ENCODE peak calls at places on chromosomes 4 and X, in ten cellular contexts. L, X, K, H, G, D, I, P, M and E are unnamed samples.

GRCh38 chr4:6896035-6896434 is 13.6 kb upstream of the TBC1D14 start:
- DNase-seq in L (no peak), X (no peak), K (no peak), H (no peak), G (no peak), D (no peak), I (no peak), P (no peak), M (no peak), E (no peak)

GRCh38 chrX:12304261-12304660 is 166.0 kb downstream of the FRMPD4 start:
- DNase-seq in L (no peak), X (no peak), K (no peak), H (no peak), G (no peak), D (no peak), I (no peak), P (no peak), M (no peak), E (no peak)

GRCh38 chrX:118346258-118347094 is 570 bp downstream of the WDR44 start:
- DNase-seq in L (no peak), X (peak), K (peak), H (peak), G (peak), D (peak), I (peak), P (peak), M (peak), E (no peak)

GRCh38 chr4:80732010-80732409 is 298.5 kb upstream of the BMP3 start:
- DNase-seq in L (peak), X (no peak), K (no peak), H (no peak), G (peak), D (no peak), I (no peak), P (no peak), M (no peak), E (no peak)

GRCh38 chr4:151459380-151459779 is 50.4 kb downstream of the FHIP1A start:
- DNase-seq in L (no peak), X (no peak), K (peak), H (no peak), G (peak), D (no peak), I (no peak), P (no peak), M (no peak), E (peak)

GRCh38 chrX:21735038-21735752 is 22.7 kb downstream of the SMPX start:
- DNase-seq in L (peak), X (no peak), K (no peak), H (no peak), G (no peak), D (no peak), I (no peak), P (no peak), M (no peak), E (no peak)

GRCh38 chrX:70592091-70592490 is 147.5 kb downstream of the DLG3 start:
- DNase-seq in L (peak), X (peak), K (no peak), H (no peak), G (no peak), D (no peak), I (no peak), P (no peak), M (no peak), E (no peak)

GRCh38 chr4:142293536-142293935 is 552.6 kb downstream of the INPP4B start:
- DNase-seq in L (peak), X (no peak), K (no peak), H (no peak), G (no peak), D (no peak), I (no peak), P (no peak), M (no peak), E (no peak)

GRCh38 chr4:7805533-7806079 is 134.1 kb downstream of the AFAP1 start:
- DNase-seq in L (peak), X (no peak), K (no peak), H (no peak), G (no peak), D (no peak), I (no peak), P (no peak), M (peak), E (peak)

GRCh38 chrX:20267924-20268701 is 1.4 kb upstream of the RPS6KA3 start:
- DNase-seq in L (peak), X (no peak), K (peak), H (peak), G (no peak), D (no peak), I (no peak), P (no peak), M (peak), E (no peak)

GRCh38 chr4:54493862-54494261 is 163.9 kb upstream of the KIT start:
- DNase-seq in L (no peak), X (no peak), K (no peak), H (no peak), G (no peak), D (no peak), I (no peak), P (no peak), M (no peak), E (no peak)

GRCh38 chr4:127124919-127125318 is 507.8 kb upstream of the INTU start:
- DNase-seq in L (peak), X (no peak), K (no peak), H (no peak), G (peak), D (no peak), I (no peak), P (no peak), M (no peak), E (peak)

GRCh38 chr4:73573794-73574528 is 46.3 kb downstream of the RASSF6 start:
- DNase-seq in L (peak), X (peak), K (peak), H (no peak), G (peak), D (no peak), I (no peak), P (peak), M (peak), E (peak)

GRCh38 chrX:84322083-84322827 is 134.3 kb upstream of the RPS6KA6 start:
- DNase-seq in L (no peak), X (no peak), K (no peak), H (no peak), G (no peak), D (no peak), I (no peak), P (no peak), M (no peak), E (no peak)

GRCh38 chr4:137659431-137659830 is 127.1 kb upstream of the PCDH18 start:
- DNase-seq in L (peak), X (no peak), K (no peak), H (no peak), G (no peak), D (no peak), I (no peak), P (no peak), M (no peak), E (no peak)

GRCh38 chrX:9464435-9465371 is at the start of gene TBL1X:
- DNase-seq in L (peak), X (peak), K (peak), H (peak), G (no peak), D (peak), I (peak), P (no peak), M (peak), E (no peak)

GRCh38 chrX:15816453-15816838 is 26.2 kb downstream of the ZRSR2 start:
- DNase-seq in L (no peak), X (no peak), K (no peak), H (no peak), G (no peak), D (no peak), I (no peak), P (no peak), M (no peak), E (no peak)

GRCh38 chr4:94419956-94420355 is 31.8 kb upstream of the PDLIM5 start:
- DNase-seq in L (peak), X (no peak), K (no peak), H (no peak), G (peak), D (no peak), I (no peak), P (no peak), M (no peak), E (no peak)

GRCh38 chr4:7049295-7049694 is 6.1 kb downstream of the TADA2B start:
- DNase-seq in L (no peak), X (no peak), K (no peak), H (no peak), G (no peak), D (no peak), I (no peak), P (no peak), M (no peak), E (no peak)

GRCh38 chr4:157151711-157152110 is 68.8 kb upstream of the GRIA2 start:
- DNase-seq in L (peak), X (no peak), K (no peak), H (no peak), G (no peak), D (no peak), I (no peak), P (no peak), M (no peak), E (no peak)

GRCh38 chrX:73581002-73581628 is 18.1 kb downstream of the CHIC1 start:
- DNase-seq in L (no peak), X (no peak), K (no peak), H (no peak), G (peak), D (no peak), I (no peak), P (no peak), M (no peak), E (no peak)

GRCh38 chr4:138217567-138217966 is 24.6 kb downstream of the SLC7A11 start:
- DNase-seq in L (no peak), X (no peak), K (peak), H (no peak), G (no peak), D (no peak), I (no peak), P (no peak), M (no peak), E (no peak)

GRCh38 chr4:186728631-186729271 is 5.1 kb upstream of the FAT1 start:
- DNase-seq in L (peak), X (no peak), K (no peak), H (no peak), G (peak), D (no peak), I (no peak), P (no peak), M (no peak), E (no peak)

GRCh38 chr4:26806331-26806730 is 54.3 kb upstream of the STIM2 start:
- DNase-seq in L (peak), X (no peak), K (no peak), H (no peak), G (no peak), D (no peak), I (no peak), P (no peak), M (no peak), E (no peak)

GRCh38 chr4:7924163-7924562 is 15.5 kb downstream of the AFAP1 start:
- DNase-seq in L (peak), X (no peak), K (no peak), H (no peak), G (no peak), D (no peak), I (no peak), P (peak), M (no peak), E (peak)

GRCh38 chrX:136747003-136747986 is 33.4 kb downstream of the ARHGEF6 start:
- DNase-seq in L (no peak), X (no peak), K (no peak), H (no peak), G (no peak), D (no peak), I (no peak), P (no peak), M (no peak), E (no peak)

GRCh38 chrX:136209016-136209738 is 42.0 kb downstream of the MAP7D3 start:
- DNase-seq in L (peak), X (no peak), K (peak), H (peak), G (peak), D (no peak), I (peak), P (no peak), M (peak), E (peak)

GRCh38 chr4:7650606-7651400 is 216.1 kb upstream of the PSAPL1 start:
- DNase-seq in L (peak), X (no peak), K (peak), H (no peak), G (no peak), D (no peak), I (no peak), P (no peak), M (no peak), E (no peak)

GRCh38 chr4:117093581-117093980 is 8.2 kb upstream of the TRAM1L1 start:
- DNase-seq in L (no peak), X (no peak), K (no peak), H (no peak), G (no peak), D (no peak), I (no peak), P (no peak), M (no peak), E (no peak)

GRCh38 chrX:48626401-48627298 is 29.4 kb downstream of the WDR13 start:
- DNase-seq in L (peak), X (no peak), K (no peak), H (no peak), G (no peak), D (no peak), I (no peak), P (no peak), M (no peak), E (no peak)

GRCh38 chr4:71186566-71187398 is 152.0 kb upstream of the SLC4A4 start:
- DNase-seq in L (peak), X (peak), K (peak), H (no peak), G (peak), D (no peak), I (peak), P (no peak), M (peak), E (no peak)

GRCh38 chrX:3728454-3728853 is 15.0 kb upstream of the PRKX start:
- DNase-seq in L (peak), X (no peak), K (no peak), H (no peak), G (no peak), D (no peak), I (no peak), P (no peak), M (no peak), E (no peak)

GRCh38 chrX:110944323-110944761 is 148.7 kb upstream of the CHRDL1 start:
- DNase-seq in L (no peak), X (no peak), K (peak), H (no peak), G (no peak), D (no peak), I (no peak), P (peak), M (peak), E (no peak)

GRCh38 chrX:20527458-20528099 is 260.9 kb upstream of the RPS6KA3 start:
- DNase-seq in L (no peak), X (no peak), K (peak), H (no peak), G (peak), D (no peak), I (peak), P (peak), M (no peak), E (no peak)

GRCh38 chr4:6105311-6105911 is 87.2 kb upstream of the C4orf50 start:
- DNase-seq in L (no peak), X (no peak), K (no peak), H (no peak), G (no peak), D (no peak), I (no peak), P (no peak), M (no peak), E (no peak)

GRCh38 chr4:137283737-137284136 is 248.6 kb downstream of the PCDH18 start:
- DNase-seq in L (peak), X (no peak), K (no peak), H (no peak), G (no peak), D (no peak), I (no peak), P (no peak), M (no peak), E (no peak)

GRCh38 chrX:55187281-55187680 is 32.9 kb upstream of the PAGE5 start:
- DNase-seq in L (no peak), X (no peak), K (no peak), H (no peak), G (no peak), D (no peak), I (no peak), P (no peak), M (no peak), E (no peak)

GRCh38 chrX:18995216-18995615 is 11.3 kb upstream of the PHKA2 start:
- DNase-seq in L (peak), X (no peak), K (no peak), H (no peak), G (no peak), D (no peak), I (no peak), P (no peak), M (no peak), E (no peak)